ENCODE peak calls at places on chromosomes 5 and 9, in six cellular contexts. E, H, L, G, M and U are unnamed samples. For H3K4me1, the result is how much of the 10 kb centered on the place peaks cover.

GRCh38 chr5:151523335-151523734 is 67.8 kb downstream of the FAT2 start:
- DNase-seq in H (no peak), E (peak), L (peak), G (no peak), M (no peak), U (peak)

GRCh38 chr5:57175586-57175985 is 1.7 kb downstream of the GPBP1 start:
- DNase-seq in L (peak), G (no peak), M (peak), H (no peak), E (peak), U (peak)

GRCh38 chr9:86997961-86998360 is 50.7 kb upstream of the GAS1 start:
- DNase-seq in H (no peak), M (no peak), E (no peak), L (no peak), G (no peak), U (no peak)

GRCh38 chr5:134240421-134240962 is 14.6 kb upstream of the PPP2CA start:
- DNase-seq in M (no peak), L (no peak), H (peak), E (peak), G (no peak), U (no peak)

GRCh38 chr5:180026320-180026719 is 45.2 kb downstream of the RNF130 start:
- DNase-seq in L (no peak), E (peak), G (no peak), H (peak), M (no peak), U (peak)

GRCh38 chr5:127813633-127814171 is 110.5 kb downstream of the CCDC192 start:
- DNase-seq in L (no peak), E (peak), G (no peak), H (no peak), M (no peak), U (peak)

GRCh38 chr5:160088805-160089204 is 30.4 kb downstream of the PWWP2A start:
- DNase-seq in G (no peak), M (no peak), H (no peak), E (no peak), L (no peak), U (no peak)

GRCh38 chr5:94745786-94746730 is 127.6 kb downstream of the SLF1 start:
- DNase-seq in H (no peak), L (no peak), M (no peak), G (no peak), E (peak), U (no peak)

GRCh38 chr9:21153688-21154608 is 12.3 kb upstream of the IFNW1 start:
- DNase-seq in M (no peak), H (no peak), L (peak), G (no peak), E (peak), U (peak)

GRCh38 chr9:32704343-32704742 is 68.9 kb upstream of the TAF1L start:
- DNase-seq in G (no peak), E (no peak), M (no peak), H (no peak), L (no peak), U (no peak)

GRCh38 chr5:120093178-120093577 is 370.9 kb upstream of the PRR16 start:
- DNase-seq in H (no peak), E (no peak), L (peak), M (no peak), G (no peak), U (no peak)

GRCh38 chr9:116506685-116507084 is 180.4 kb upstream of the TRIM32 start:
- DNase-seq in M (no peak), G (no peak), L (no peak), E (peak), H (no peak), U (no peak)

GRCh38 chr9:103485138-103485537 is 490.0 kb downstream of the CYLC2 start:
- DNase-seq in E (no peak), L (no peak), H (no peak), G (no peak), M (no peak), U (no peak)

GRCh38 chr5:166086568-166086967 is 2204.9 kb upstream of the WWC1 start:
- DNase-seq in E (no peak), M (no peak), H (no peak), G (no peak), L (no peak), U (no peak)

GRCh38 chr5:180441577-180441976 is 52.6 kb upstream of the CNOT6 start:
- DNase-seq in G (peak), E (peak), H (no peak), M (no peak), L (no peak), U (no peak)

GRCh38 chr9:92506184-92506857 is 24.0 kb upstream of the ASPN start:
- DNase-seq in M (no peak), G (peak), E (peak), H (peak), L (no peak), U (peak)

DNA sequence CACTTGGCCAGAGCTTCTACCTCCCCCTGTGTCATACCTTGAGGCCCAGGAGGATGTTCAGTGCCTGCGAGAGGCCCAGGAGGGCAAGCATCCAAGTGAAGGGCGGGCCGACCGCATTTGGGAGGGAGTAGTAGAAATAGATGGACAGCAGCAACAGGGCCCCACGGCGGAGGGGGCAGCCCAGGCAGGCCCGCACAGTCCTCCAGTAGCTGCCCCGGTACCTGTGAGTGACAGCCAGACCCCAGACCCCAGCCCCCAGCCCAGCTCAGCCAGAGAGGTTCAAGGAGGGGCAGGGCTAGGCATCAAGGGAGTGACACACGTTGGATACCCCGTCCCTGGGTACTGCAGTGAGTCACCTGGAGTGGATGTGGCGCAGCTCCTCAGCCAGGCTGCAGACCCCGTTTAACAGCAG is 1.4 kb downstream of the STING1 start:
- DNase-seq in G (peak), L (no peak), M (no peak), E (no peak), H (peak), U (no peak)
- H3K4me3 ChIP-seq in G (peak), L (no peak), M (peak), E (no peak), H (peak), U (no peak)

GRCh38 chr9:114804504-114804903 is 1.3 kb downstream of the TNFSF15 start:
- DNase-seq in L (no peak), E (peak), M (no peak), G (no peak), H (no peak), U (no peak)

GRCh38 chr9:114803459-114803858 is 2.4 kb downstream of the TNFSF15 start:
- DNase-seq in G (no peak), H (peak), M (no peak), L (no peak), E (no peak), U (no peak)

GRCh38 chr9:114805670-114806551 is at the start of gene TNFSF15:
- DNase-seq in E (peak), L (peak), G (peak), M (no peak), H (no peak), U (no peak)

GRCh38 chr9:114803886-114804285 is 2.0 kb downstream of the TNFSF15 start:
- DNase-seq in G (no peak), M (no peak), H (no peak), L (no peak), E (no peak), U (no peak)

DNA sequence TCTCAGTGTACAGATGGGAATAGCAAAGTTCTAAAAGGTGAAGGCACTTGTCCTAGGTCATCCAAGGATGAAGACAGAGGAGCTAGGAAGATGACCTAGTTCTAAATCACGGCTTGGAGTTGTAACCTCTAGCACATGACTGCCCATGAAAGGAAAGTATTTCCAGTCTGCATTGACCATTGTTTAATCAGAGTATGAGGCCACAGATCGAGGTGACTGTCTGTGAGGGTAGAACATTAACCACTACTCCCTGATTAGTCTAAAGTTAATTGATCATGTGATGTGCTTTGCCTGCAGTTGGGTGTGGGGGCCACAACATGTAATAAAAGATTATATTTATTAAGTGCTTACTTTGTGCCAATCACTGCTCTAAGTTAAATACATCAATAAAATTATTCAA is 732 bp upstream of the TNFSF15 start:
- DNase-seq in M (no peak), H (no peak), E (no peak), G (no peak), L (no peak), U (no peak)
- H3K4me1 ChIP-seq in M (under half), H (under half), E (under half), G (under half), L (under half), U (under half)

DNA sequence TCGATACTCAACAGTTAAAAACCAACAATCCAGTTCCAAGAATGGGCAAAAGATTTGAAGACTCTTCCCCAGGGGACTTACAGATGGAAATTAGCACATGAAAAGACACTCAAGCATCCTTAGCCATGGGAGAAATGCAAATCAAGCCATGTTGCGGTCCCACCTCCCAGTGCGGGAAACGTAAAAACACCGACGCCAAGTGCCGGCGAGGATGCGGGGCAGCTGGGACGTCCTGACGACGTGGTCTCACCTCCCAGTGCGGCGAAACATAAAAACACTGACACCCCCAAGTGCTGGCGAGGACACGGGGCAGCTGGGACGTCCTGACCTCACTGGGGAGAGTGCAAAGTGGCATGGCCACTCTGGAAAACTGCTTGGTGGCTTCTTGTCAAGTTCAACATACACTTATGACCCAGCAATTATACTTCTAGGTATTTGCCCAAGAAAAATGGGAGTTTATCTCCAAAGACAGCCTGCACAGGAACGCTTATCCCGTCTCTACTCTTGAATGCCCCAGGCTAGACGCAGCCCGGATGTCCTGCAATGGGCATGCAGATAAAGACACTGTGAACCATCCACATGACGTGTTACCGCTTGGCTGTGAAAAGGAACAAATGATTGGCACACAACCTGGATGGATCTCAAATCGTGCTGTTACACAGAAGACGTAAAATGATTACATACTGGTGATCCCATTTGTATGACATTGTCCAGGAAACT is 60.2 kb upstream of the UBAC1 start:
- DNase-seq in M (no peak), G (no peak), E (no peak), L (no peak), H (no peak), U (peak)
- H3K4me3 ChIP-seq in M (no peak), G (no peak), E (no peak), L (no peak), H (no peak), U (no peak)

GRCh38 chr9:108836319-108836718 is 19.5 kb downstream of the ACTL7B start:
- DNase-seq in E (no peak), M (no peak), G (no peak), H (no peak), L (no peak), U (no peak)
- H3K4me1 ChIP-seq in E (half or more), M (under half), G (under half), H (under half), L (under half), U (under half)

GRCh38 chr5:143987751-143988560 is 176.0 kb downstream of the HMHB1 start:
- DNase-seq in G (no peak), M (no peak), E (no peak), L (no peak), H (no peak), U (no peak)

GRCh38 chr5:143992461-143992860 is 178.0 kb downstream of the YIPF5 start:
- DNase-seq in L (no peak), M (no peak), G (no peak), E (no peak), H (no peak), U (no peak)

GRCh38 chr5:143985832-143986485 is 174.0 kb downstream of the HMHB1 start:
- DNase-seq in G (no peak), H (no peak), M (no peak), E (peak), L (no peak), U (peak)

GRCh38 chr5:143987264-143987663 is 175.3 kb downstream of the HMHB1 start:
- DNase-seq in L (no peak), G (no peak), H (no peak), M (no peak), E (no peak), U (no peak)

DNA sequence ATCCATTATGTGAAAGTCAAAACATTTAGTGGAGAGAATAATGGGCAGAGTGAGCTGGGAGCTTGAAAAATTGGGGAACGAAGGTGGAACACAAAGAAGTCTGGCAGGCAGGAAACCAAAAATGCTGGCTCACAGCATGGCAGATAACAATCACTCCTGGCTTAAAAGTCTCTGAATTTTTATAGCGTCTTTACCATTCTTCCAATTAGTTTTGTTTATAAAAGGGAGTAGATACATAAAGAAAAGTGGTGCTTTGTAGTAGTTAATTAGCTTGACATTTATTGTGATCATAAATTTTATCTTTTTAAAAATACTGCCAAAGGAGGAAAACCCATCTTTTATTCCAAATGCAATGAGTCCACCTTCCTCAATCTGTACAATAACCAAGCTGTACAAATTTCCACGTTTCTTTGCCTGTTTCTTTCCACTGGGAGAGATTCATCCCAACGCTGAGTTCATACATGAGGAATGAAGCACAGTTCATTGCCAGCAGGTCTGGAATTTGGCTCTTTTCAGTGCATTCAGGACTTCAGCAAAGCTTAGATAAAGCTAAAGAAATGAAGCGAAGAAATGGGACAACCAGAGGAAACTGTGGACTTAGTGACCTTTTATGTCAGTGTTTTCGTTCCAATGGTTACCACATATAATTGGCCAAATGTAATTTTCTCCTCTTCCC is 174.7 kb downstream of the HMHB1 start:
- DNase-seq in M (no peak), H (no peak), E (no peak), G (no peak), L (no peak), U (no peak)
- H3K4me3 ChIP-seq in M (no peak), H (no peak), E (no peak), G (no peak), L (no peak), U (no peak)

GRCh38 chr9:38417003-38417965 is 7.0 kb downstream of the IGFBPL1 start:
- DNase-seq in H (no peak), E (peak), G (no peak), L (peak), M (no peak), U (peak)
- H3K4me1 ChIP-seq in H (under half), E (under half), G (under half), L (under half), M (under half), U (under half)

GRCh38 chr5:59095480-59095879 is 512.6 kb downstream of the RAB3C start:
- DNase-seq in L (no peak), E (no peak), H (no peak), G (no peak), M (no peak), U (no peak)

GRCh38 chr5:59091965-59092364 is 509.1 kb downstream of the RAB3C start:
- DNase-seq in M (no peak), E (no peak), G (no peak), H (no peak), L (no peak), U (no peak)

GRCh38 chr5:59090323-59090722 is 507.4 kb downstream of the RAB3C start:
- DNase-seq in G (no peak), M (no peak), L (no peak), E (no peak), H (no peak), U (no peak)

GRCh38 chr5:59093329-59093728 is 510.5 kb downstream of the RAB3C start:
- DNase-seq in L (no peak), G (no peak), H (no peak), M (no peak), E (no peak), U (no peak)

GRCh38 chr5:59092758-59093157 is 509.9 kb downstream of the RAB3C start:
- DNase-seq in E (no peak), M (no peak), H (no peak), G (no peak), L (no peak), U (no peak)
- H3K4me3 ChIP-seq in E (no peak), M (no peak), H (no peak), G (peak), L (no peak), U (no peak)

GRCh38 chr9:125183054-125183453 is 6.5 kb downstream of the PPP6C start:
- DNase-seq in E (no peak), G (no peak), H (no peak), L (no peak), M (no peak), U (no peak)

GRCh38 chr9:125190371-125190801 is 783 bp upstream of the PPP6C start:
- DNase-seq in G (no peak), L (peak), E (no peak), H (no peak), M (peak), U (no peak)

GRCh38 chr9:125183561-125183960 is 6.0 kb downstream of the PPP6C start:
- DNase-seq in H (no peak), M (no peak), G (no peak), L (no peak), E (no peak), U (no peak)

GRCh38 chr9:125189361-125190289 is at the start of gene PPP6C:
- DNase-seq in M (peak), G (peak), H (peak), E (peak), L (peak), U (peak)

DNA sequence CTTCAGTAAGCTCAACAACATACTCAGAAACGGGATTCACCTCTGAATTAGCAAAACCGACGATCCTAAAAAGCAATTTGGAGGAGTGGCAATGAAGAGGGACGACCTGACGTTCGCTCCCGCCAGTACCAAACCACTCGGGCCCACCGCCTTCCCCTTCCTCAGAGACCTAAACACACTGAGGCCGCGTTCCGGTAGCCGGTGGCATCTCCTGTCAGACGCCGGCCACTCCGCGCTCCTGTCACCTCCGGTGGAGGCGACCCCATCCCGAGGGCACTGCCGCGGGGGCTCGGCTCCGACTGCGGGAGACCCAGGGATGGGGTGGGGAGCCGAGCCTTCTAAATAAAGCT is 617 bp downstream of the PPP6C start:
- DNase-seq in M (peak), L (peak), H (peak), G (peak), E (peak), U (no peak)
- H3K4me1 ChIP-seq in M (under half), L (under half), H (half or more), G (half or more), E (under half), U (under half)